ENCODE peak calls at places on chromosomes 7 and 10, in eight cellular contexts. H is tibial artery; J is CD4-positive, CD25-positive, alpha-beta regulatory T cell; D is ovary; Y is A673; Q is PC-9; A is MM.1S; V is fibroblast of lung. U is an unnamed sample.

GRCh38 chr7:77444123-77444522 is 28.0 kb upstream of the GSAP start:
- DNase-seq in H (no peak), J (no peak), D (no peak), Y (no peak), Q (no peak), A (no peak), V (peak; percentile 50), U (no peak)

GRCh38 chr7:15885678-15886077 is 199.2 kb upstream of the MEOX2 start:
- DNase-seq in H (no peak), J (no peak), D (no peak), Y (no peak), Q (no peak), A (no peak), V (no peak), U (no peak)

GRCh38 chr7:46600340-46600739 is 679.3 kb upstream of the IGFBP3 start:
- DNase-seq in H (peak; percentile 78), J (no peak), D (no peak), Y (no peak), Q (no peak), A (no peak), V (peak; percentile 88), U (no peak)

GRCh38 chr7:33981221-33981620 is 75.9 kb downstream of the BMPER start:
- DNase-seq in H (no peak), J (no peak), D (no peak), Y (no peak), Q (no peak), A (no peak), V (no peak), U (no peak)

GRCh38 chr10:12321641-12322040 is 27.7 kb upstream of the CAMK1D start:
- DNase-seq in H (no peak), J (no peak), D (no peak), Y (no peak), Q (peak; percentile 83), A (no peak), V (no peak), U (no peak)

GRCh38 chr7:47988496-47989386 is 9.3 kb upstream of the HUS1 start:
- DNase-seq in H (no peak), J (no peak), D (no peak), Y (no peak), Q (no peak), A (peak; percentile 23), V (no peak), U (no peak)

GRCh38 chr7:147586110-147586509 is 1004.5 kb upstream of the C7orf33 start:
- DNase-seq in H (no peak), J (no peak), D (no peak), Y (no peak), Q (no peak), A (no peak), V (no peak), U (no peak)

GRCh38 chr10:33653584-33654367 is 319.3 kb upstream of the NRP1 start:
- DNase-seq in H (no peak), J (no peak), D (no peak), Y (no peak), Q (peak; percentile 44), A (no peak), V (peak; percentile 26), U (no peak)

GRCh38 chr10:100902622-100903021 is 10.1 kb upstream of the SLF2 start:
- DNase-seq in H (no peak), J (no peak), D (no peak), Y (no peak), Q (no peak), A (no peak), V (no peak), U (no peak)

GRCh38 chr10:4069491-4069890 is 284.5 kb upstream of the KLF6 start:
- DNase-seq in H (no peak), J (no peak), D (no peak), Y (no peak), Q (no peak), A (no peak), V (no peak), U (no peak)

GRCh38 chr10:79124066-79124465 is 55.3 kb downstream of the ZMIZ1 start:
- DNase-seq in H (no peak), J (no peak), D (no peak), Y (no peak), Q (no peak), A (no peak), V (no peak), U (no peak)

GRCh38 chr7:65983965-65984654 is 2.1 kb upstream of the GUSB start:
- DNase-seq in H (no peak), J (no peak), D (no peak), Y (no peak), Q (peak; percentile 84), A (no peak), V (no peak), U (no peak)

GRCh38 chr7:89500082-89500481 is 654.2 kb upstream of the STEAP1 start:
- DNase-seq in H (no peak), J (no peak), D (no peak), Y (no peak), Q (no peak), A (no peak), V (no peak), U (no peak)

GRCh38 chr10:130169136-130169888 is 33.1 kb downstream of the GLRX3 start:
- DNase-seq in H (no peak), J (no peak), D (no peak), Y (peak; percentile 71), Q (no peak), A (no peak), V (peak; percentile 23), U (no peak)

GRCh38 chr10:42475168-42476098 is 162.9 kb downstream of the ZNF33B start:
- DNase-seq in H (no peak), J (no peak), D (no peak), Y (peak; percentile 64), Q (no peak), A (no peak), V (peak; percentile 70), U (no peak)
- H3K9me3 ChIP-seq in H (no peaks in the 10 kb centered on the region), J (no peaks in the 10 kb centered on the region), D (no peaks in the 10 kb centered on the region), Y (no peaks in the 10 kb centered on the region), Q (no peaks in the 10 kb centered on the region), A (no peaks in the 10 kb centered on the region), V (no peaks in the 10 kb centered on the region), U (no peaks in the 10 kb centered on the region)

DNA sequence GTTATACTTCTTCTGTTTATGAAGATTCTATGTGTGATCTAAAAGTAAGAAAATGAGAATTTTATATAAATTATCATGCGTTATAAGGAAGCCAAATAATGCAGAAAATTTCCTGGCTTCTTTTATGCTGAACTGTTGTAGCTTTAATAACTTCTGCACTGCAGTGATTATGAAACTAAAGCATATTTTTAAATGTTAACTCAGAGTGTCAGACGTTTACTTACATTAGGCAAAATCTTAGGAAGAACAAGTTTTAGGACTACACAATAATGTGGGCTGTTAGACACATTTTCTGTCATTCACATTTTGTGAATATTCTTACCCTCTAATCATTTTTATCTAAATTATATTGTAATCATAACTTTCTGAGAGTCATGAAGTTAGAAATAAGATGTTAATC is 22.0 kb downstream of the GRM3 start:
- DNase-seq in H (no peak), J (no peak), D (no peak), Y (no peak), Q (no peak), A (no peak), V (no peak), U (no peak)
- H3K27ac ChIP-seq in H (no peak overlapping the region), J (no peak overlapping the region), D (no peak overlapping the region), Y (no peak overlapping the region), Q (no peak overlapping the region), A (no peak overlapping the region), V (no peak overlapping the region), U (no peak overlapping the region)

GRCh38 chr10:133338080-133339071 is 1.7 kb upstream of the CALY start:
- DNase-seq in H (no peak), J (no peak), D (no peak), Y (no peak), Q (no peak), A (no peak), V (no peak), U (no peak)
- H3K27me3 ChIP-seq in H (peaks cover 9% of the 10 kb centered on the region), J (no peaks in the 10 kb centered on the region), D (peaks cover 6% of the 10 kb centered on the region), Y (peaks cover 38% of the 10 kb centered on the region), Q (no peaks in the 10 kb centered on the region), A (peaks cover 50% of the 10 kb centered on the region), V (peaks cover 25% of the 10 kb centered on the region), U (peaks cover 8% of the 10 kb centered on the region)

DNA sequence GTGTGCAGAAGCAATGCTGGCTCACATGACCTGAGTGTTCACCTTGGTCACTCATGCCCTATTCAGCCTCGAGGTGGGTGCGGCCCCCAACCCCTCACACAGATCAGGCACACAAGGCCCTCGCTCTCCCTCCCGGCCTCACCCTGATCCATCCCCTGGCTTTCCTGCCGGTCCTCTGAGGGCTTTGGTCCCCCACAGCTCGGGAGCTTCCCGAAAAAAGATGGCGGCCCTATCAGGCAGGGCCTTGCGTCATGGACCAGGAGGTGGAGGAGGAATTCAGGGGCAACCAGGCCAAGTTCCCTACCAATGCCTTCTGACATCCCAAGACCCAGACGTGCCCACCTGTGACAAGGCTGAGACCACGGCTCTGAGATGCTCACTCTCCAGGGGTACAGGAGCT is 43.7 kb upstream of the DNAAF5 start:
- DNase-seq in H (no peak), J (no peak), D (no peak), Y (no peak), Q (no peak), A (no peak), V (no peak), U (no peak)
- H3K9me3 ChIP-seq in H (peaks cover 12% of the 10 kb centered on the region), J (peaks cover 15% of the 10 kb centered on the region), D (no peaks in the 10 kb centered on the region), Y (peaks cover 23% of the 10 kb centered on the region), Q (peaks cover 11% of the 10 kb centered on the region), A (no peaks in the 10 kb centered on the region), V (no peaks in the 10 kb centered on the region), U (peaks cover 14% of the 10 kb centered on the region)

DNA sequence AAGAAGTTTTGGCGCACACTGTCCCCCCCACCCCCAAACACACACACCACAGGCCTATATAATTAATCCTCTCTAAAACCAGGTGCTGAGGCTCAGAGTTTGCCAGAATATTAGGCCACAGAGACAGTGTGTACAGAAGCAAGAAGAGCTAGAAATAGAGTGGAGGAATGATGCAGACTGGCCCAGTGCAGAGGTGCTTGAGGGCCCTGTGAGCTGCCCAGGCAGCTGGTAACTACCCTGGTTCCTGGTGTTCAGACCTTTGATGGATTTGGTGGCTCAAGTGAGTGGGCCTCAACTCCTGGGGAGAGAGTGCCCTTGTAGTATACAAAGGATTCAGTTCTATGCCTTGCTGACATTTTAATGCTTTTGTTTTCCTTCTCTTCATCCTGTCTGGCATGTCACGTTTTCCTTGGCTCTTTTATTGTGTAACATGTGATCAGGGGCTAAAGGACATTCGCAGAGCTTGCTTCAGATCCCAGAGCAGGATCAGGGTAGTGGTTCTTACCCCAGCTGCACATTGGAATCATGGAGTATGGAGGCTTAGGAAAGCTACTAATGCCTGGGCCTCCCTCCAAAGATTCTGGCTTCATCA is 20.1 kb downstream of the LRRC4 start:
- DNase-seq in H (no peak), J (no peak), D (no peak), Y (no peak), Q (no peak), A (no peak), V (no peak), U (no peak)
- H3K27ac ChIP-seq in H (no peak overlapping the region), J (no peak overlapping the region), D (no peak overlapping the region), Y (no peak overlapping the region), Q (no peak overlapping the region), A (no peak overlapping the region), V (no peak overlapping the region), U (no peak overlapping the region)

U was measured in CD4-positive, alpha-beta T cell.